ENCODE peak calls at places on chromosomes 11 and 22, in six cellular contexts. H is NCI-H1092 treated with DMSO at 0.1 percent for 48 hours; V is endodermal cell; E is stimulated activated CD8-positive, alpha-beta memory T cell treated with anti-CD3 and anti-CD28 coated beads, Interleukin-15, amount 100 ng/mL, for 1 hour; K is activated T-helper 1 cell treated with Interleukin-2 at 50 U/mL for 16 hours; D is lower lobe of right lung. B is an unnamed sample.

GRCh38 chr11:68551777-68552176 is 91.2 kb downstream of the PPP6R3 start:
- DNase-seq in H (no peak), V (no peak), E (no peak), K (no peak), D (no peak), B (no peak)

GRCh38 chr11:128772814-128773213 is 78.9 kb downstream of the FLI1 start:
- DNase-seq in H (peak; percentile 41), V (no peak), E (peak; percentile 17), K (peak; percentile 32), D (peak; percentile 82), B (no peak)

GRCh38 chr11:57980201-57980600 is 43.5 kb upstream of the OR9Q1 start:
- DNase-seq in H (no peak), V (no peak), E (no peak), K (no peak), D (no peak), B (no peak)

GRCh38 chr22:21827628-21828267 is 39.7 kb downstream of the MAPK1 start:
- DNase-seq in H (no peak), V (no peak), E (no peak), K (no peak), D (no peak), B (no peak)

GRCh38 chr11:94639901-94640721 is 72.9 kb downstream of the PIWIL4 start:
- DNase-seq in H (no peak), V (peak; percentile 68), E (no peak), K (no peak), D (peak; percentile 56), B (no peak)

GRCh38 chr22:27668828-27669797 is 132.4 kb downstream of the MN1 start:
- DNase-seq in H (no peak), V (peak; percentile 68), E (no peak), K (no peak), D (peak; percentile 52), B (peak; percentile 93)

GRCh38 chr11:444397-445144 is 2.8 kb upstream of the ANO9 start:
- DNase-seq in H (peak; percentile 48), V (no peak), E (no peak), K (no peak), D (peak; percentile 72), B (no peak)

GRCh38 chr11:87597696-87598095 is 560.0 kb downstream of the TMEM135 start:
- DNase-seq in H (no peak), V (no peak), E (no peak), K (no peak), D (no peak), B (no peak)

GRCh38 chr22:39448205-39449054 is 8.4 kb upstream of the MGAT3 start:
- DNase-seq in H (no peak), V (peak; percentile 51), E (no peak), K (no peak), D (no peak), B (no peak)

GRCh38 chr11:44623716-44624491 is 58.4 kb downstream of the CD82 start:
- DNase-seq in H (peak; percentile 28), V (peak; percentile 40), E (no peak), K (no peak), D (no peak), B (peak; percentile 57)

GRCh38 chr11:126355324-126355925 is at the start of gene ST3GAL4:
- DNase-seq in H (peak; percentile 71), V (peak; percentile 96), E (peak; percentile 25), K (peak; percentile 29), D (peak; percentile 84), B (peak; percentile 84)

GRCh38 chr11:72475359-72475758 is 41.0 kb upstream of the CLPB start:
- DNase-seq in H (no peak), V (no peak), E (no peak), K (no peak), D (no peak), B (no peak)

GRCh38 chr22:39267966-39268365 is 23.2 kb upstream of the PDGFB start:
- DNase-seq in H (no peak), V (no peak), E (no peak), K (no peak), D (no peak), B (no peak)

GRCh38 chr22:45224331-45224730 is 16.4 kb downstream of the KIAA0930 start:
- DNase-seq in H (no peak), V (peak; percentile 27), E (no peak), K (no peak), D (peak; percentile 12), B (no peak)

GRCh38 chr22:24925586-24926427 is 20.7 kb downstream of the LHFPL7 start:
- DNase-seq in H (no peak), V (peak; percentile 76), E (no peak), K (no peak), D (no peak), B (no peak)

GRCh38 chr11:20114588-20114987 is 45.7 kb downstream of the DBX1 start:
- DNase-seq in H (no peak), V (no peak), E (no peak), K (no peak), D (no peak), B (no peak)

GRCh38 chr11:63567044-63567840 is 4.1 kb upstream of the PLAAT2 start:
- DNase-seq in H (peak; percentile 33), V (no peak), E (no peak), K (peak; percentile 39), D (no peak), B (peak; percentile 89)

GRCh38 chr11:95149659-95150294 is 60.1 kb downstream of the ENDOD1 start:
- DNase-seq in H (no peak), V (peak; percentile 86), E (no peak), K (no peak), D (peak; percentile 47), B (peak; percentile 68)

GRCh38 chr11:61963016-61963281 is 4.5 kb downstream of the FTH1 start:
- DNase-seq in H (no peak), V (no peak), E (no peak), K (no peak), D (no peak), B (no peak)

GRCh38 chr11:120344302-120345004 is 8.2 kb downstream of the ARHGEF12 start:
- DNase-seq in H (no peak), V (no peak), E (no peak), K (no peak), D (no peak), B (peak; percentile 69)

GRCh38 chr11:69040581-69041260 is 8.0 kb upstream of the TPCN2 start:
- DNase-seq in H (no peak), V (no peak), E (no peak), K (no peak), D (no peak), B (peak; percentile 81)

B was measured in Daoy.